ENCODE peak calls at places on chromosomes 13 and 19, in nine cellular contexts. N is neural progenitor cell, H is thyroid gland, X is fibroblast of lung, L is A673, P is heart left ventricle, E is esophagus squamous epithelium, U is PC-9, S is lower lobe of right lung. J is an unnamed sample.

GRCh38 chr13:85806553-85807175 is 7.4 kb upstream of the SLITRK6 start:
- DNase-seq in S (no peak), U (no peak), H (no peak), L (peak; percentile 74), X (peak; percentile 85), N (peak; percentile 62), E (no peak), P (no peak), J (no peak)

GRCh38 chr13:110371550-110372465 is 64.7 kb downstream of the COL4A2 start:
- DNase-seq in H (no peak), S (no peak), L (peak; percentile 15), E (no peak), U (no peak), X (no peak), N (no peak), P (no peak), J (peak; percentile 57)

GRCh38 chr13:80361883-80362327 is 21.0 kb upstream of the SPRY2 start:
- DNase-seq in X (no peak), L (peak; percentile 86), P (no peak), H (no peak), E (no peak), S (no peak), U (no peak), N (peak; percentile 83), J (no peak)

GRCh38 chr19:36244066-36244465 is 29.2 kb downstream of the ZNF146 start:
- DNase-seq in E (no peak), H (no peak), U (no peak), L (no peak), N (no peak), P (no peak), S (no peak), X (no peak), J (no peak)

GRCh38 chr13:71514900-71515598 is 352.0 kb downstream of the DACH1 start:
- DNase-seq in X (no peak), E (no peak), P (no peak), N (no peak), L (no peak), H (no peak), S (no peak), U (no peak), J (no peak)

GRCh38 chr13:79780240-79780639 is 299.3 kb downstream of the NDFIP2 start:
- DNase-seq in N (peak; percentile 4), U (no peak), E (no peak), L (no peak), H (peak; percentile 3), X (peak; percentile 9), P (no peak), S (no peak), J (no peak)

GRCh38 chr13:33403807-33404362 is 118.3 kb upstream of the STARD13 start:
- DNase-seq in U (no peak), H (no peak), S (no peak), P (no peak), N (no peak), E (no peak), L (no peak), X (no peak), J (no peak)

GRCh38 chr13:102017248-102017647 is 384.6 kb downstream of the FGF14 start:
- DNase-seq in U (no peak), S (no peak), L (no peak), H (no peak), P (no peak), X (no peak), E (no peak), N (no peak), J (no peak)

GRCh38 chr19:39199025-39199424 is 2.3 kb downstream of the NCCRP1 start:
- DNase-seq in X (peak; percentile 78), S (no peak), P (no peak), N (peak; percentile 52), L (no peak), U (no peak), E (no peak), H (peak; percentile 87), J (peak; percentile 59)

GRCh38 chr19:28876604-28877123 is 336.3 kb downstream of the UQCRFS1 start:
- DNase-seq in E (no peak), U (no peak), P (no peak), N (no peak), S (no peak), L (no peak), H (no peak), X (no peak), J (no peak)

GRCh38 chr19:51590441-51590840 is 19.4 kb downstream of the ZNF175 start:
- DNase-seq in X (no peak), U (no peak), E (no peak), H (no peak), S (no peak), L (no peak), P (no peak), N (no peak), J (no peak)

GRCh38 chr13:95128045-95128643 is 173.1 kb downstream of the ABCC4 start:
- DNase-seq in U (no peak), L (no peak), S (no peak), H (no peak), X (peak; percentile 2), N (peak; percentile 21), P (no peak), E (no peak), J (no peak)

GRCh38 chr13:50474094-50474654 is 369.3 kb downstream of the DLEU7 start:
- DNase-seq in N (no peak), X (no peak), S (no peak), P (no peak), H (no peak), U (no peak), L (no peak), E (no peak), J (no peak)

GRCh38 chr13:45068036-45069001 is 52.0 kb upstream of the GTF2F2 start:
- DNase-seq in X (no peak), P (no peak), H (no peak), N (no peak), S (no peak), U (no peak), E (no peak), L (no peak), J (no peak)

GRCh38 chr13:98981596-98982195 is 3.8 kb upstream of the DOCK9 start:
- DNase-seq in P (no peak), S (no peak), H (no peak), L (no peak), N (no peak), X (no peak), E (no peak), U (no peak), J (no peak)
- H3K4me1 ChIP-seq in P (peaks cover 21% of the 10 kb centered on the region), S (peaks cover 31% of the 10 kb centered on the region), H (peaks cover 35% of the 10 kb centered on the region), L (peaks cover 12% of the 10 kb centered on the region), N (peaks cover 23% of the 10 kb centered on the region), X (no peaks in the 10 kb centered on the region), E (peaks cover 51% of the 10 kb centered on the region), U (peaks cover 36% of the 10 kb centered on the region), J (no peaks in the 10 kb centered on the region)

GRCh38 chr13:73061478-73062275 is 2.9 kb downstream of the KLF5 start:
- DNase-seq in S (no peak), N (no peak), U (no peak), H (peak; percentile 43), L (no peak), X (no peak), E (no peak), P (no peak), J (no peak)
- H3K4me1 ChIP-seq in S (peaks cover 17% of the 10 kb centered on the region), N (no peaks in the 10 kb centered on the region), U (peaks cover 68% of the 10 kb centered on the region), H (peaks cover 28% of the 10 kb centered on the region), L (peaks cover 7% of the 10 kb centered on the region), X (no peaks in the 10 kb centered on the region), E (peaks cover 44% of the 10 kb centered on the region), P (peaks cover 22% of the 10 kb centered on the region), J (peaks cover 8% of the 10 kb centered on the region)

GRCh38 chr13:54611400-54611799 is 1582.8 kb downstream of the OLFM4 start:
- DNase-seq in E (no peak), P (no peak), X (no peak), S (no peak), U (no peak), L (no peak), N (peak; percentile 46), H (no peak), J (no peak)

DNA sequence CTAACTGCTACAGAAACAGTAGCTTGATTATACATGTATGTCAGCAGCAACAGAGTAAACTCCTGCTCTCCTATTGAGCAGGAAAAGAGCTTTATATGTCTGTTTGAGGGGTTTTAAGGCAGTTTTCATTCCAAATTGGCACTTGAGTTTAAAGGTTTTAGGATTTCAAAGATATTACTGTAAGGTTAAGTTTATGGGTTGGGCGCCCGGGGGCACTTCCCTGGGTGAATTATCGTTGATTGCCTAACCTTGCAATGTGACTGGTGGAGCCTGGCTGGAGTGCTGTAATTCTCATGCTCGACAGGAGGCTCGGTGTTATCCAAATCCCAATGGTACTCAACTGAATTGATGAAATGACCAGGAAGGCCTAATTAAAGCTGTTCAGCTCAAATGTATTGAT is 1586.1 kb downstream of the OLFM4 start:
- DNase-seq in H (no peak), S (no peak), E (no peak), L (no peak), P (no peak), U (no peak), X (no peak), N (peak; percentile 16), J (no peak)
- H3K4me1 ChIP-seq in H (no peaks in the 10 kb centered on the region), S (no peaks in the 10 kb centered on the region), E (no peaks in the 10 kb centered on the region), L (no peaks in the 10 kb centered on the region), P (no peaks in the 10 kb centered on the region), U (no peaks in the 10 kb centered on the region), X (no peaks in the 10 kb centered on the region), N (peaks cover 20% of the 10 kb centered on the region), J (no peaks in the 10 kb centered on the region)

GRCh38 chr13:32037471-32037870 is 5.9 kb downstream of the FRY start:
- DNase-seq in X (no peak), H (no peak), U (no peak), L (no peak), E (no peak), S (no peak), N (no peak), P (no peak), J (no peak)

GRCh38 chr13:32035701-32036100 is 4.1 kb downstream of the FRY start:
- DNase-seq in X (no peak), P (no peak), L (no peak), U (no peak), N (no peak), H (no peak), E (no peak), S (no peak), J (no peak)

GRCh38 chr13:32036762-32037161 is 5.2 kb downstream of the FRY start:
- DNase-seq in N (no peak), S (no peak), X (no peak), P (no peak), U (no peak), L (no peak), E (no peak), H (no peak), J (no peak)

GRCh38 chr13:32038353-32038752 is 6.8 kb downstream of the FRY start:
- DNase-seq in P (no peak), L (no peak), X (no peak), E (no peak), U (no peak), N (no peak), S (no peak), H (no peak), J (peak; percentile 38)

GRCh38 chr13:32036131-32036695 is 4.6 kb downstream of the FRY start:
- DNase-seq in P (no peak), X (no peak), U (no peak), N (no peak), E (peak; percentile 4), L (no peak), H (no peak), S (no peak), J (no peak)
- H3K4me1 ChIP-seq in P (peaks cover 47% of the 10 kb centered on the region), X (peaks cover 3% of the 10 kb centered on the region), U (peaks cover 24% of the 10 kb centered on the region), N (peaks cover 44% of the 10 kb centered on the region), E (peaks cover 11% of the 10 kb centered on the region), L (no peaks in the 10 kb centered on the region), H (peaks cover 2% of the 10 kb centered on the region), S (peaks cover 20% of the 10 kb centered on the region), J (peaks cover 23% of the 10 kb centered on the region)

GRCh38 chr13:23654111-23655110 is 84.2 kb downstream of the TNFRSF19 start:
- DNase-seq in E (no peak), S (no peak), X (peak; percentile 60), L (no peak), N (no peak), H (no peak), P (peak; percentile 55), U (no peak), J (no peak)
- H3K4me1 ChIP-seq in E (peaks cover 42% of the 10 kb centered on the region), S (peaks cover 31% of the 10 kb centered on the region), X (peaks cover 36% of the 10 kb centered on the region), L (no peaks in the 10 kb centered on the region), N (peaks cover 13% of the 10 kb centered on the region), H (no peaks in the 10 kb centered on the region), P (peaks cover 39% of the 10 kb centered on the region), U (no peaks in the 10 kb centered on the region), J (peaks cover 4% of the 10 kb centered on the region)